ENCODE peak calls at places on chromosomes 11 and 22, in four cellular contexts. One of them, this sample, is unnamed.

GRCh38 chr11:20002312-20003216 is 157.7 kb downstream of the DBX1 start:
- DNase-seq in body of pancreas: peak
- DNase-seq in upper lobe of right lung: no peak
- DNase-seq in esophagus muscularis mucosa: no peak
- DNase-seq in this sample: no peak

GRCh38 chr11:111565111-111565720 is 24.7 kb downstream of the LAYN start:
- DNase-seq in upper lobe of right lung: no peak
- DNase-seq in body of pancreas: peak
- DNase-seq in esophagus muscularis mucosa: no peak
- DNase-seq in this sample: no peak

GRCh38 chr11:27875480-27876208 is 175.4 kb upstream of the BDNF start:
- DNase-seq in esophagus muscularis mucosa: no peak
- DNase-seq in body of pancreas: no peak
- DNase-seq in upper lobe of right lung: no peak
- DNase-seq in this sample: no peak

GRCh38 chr11:119975561-119976152 is 162.3 kb downstream of the TRIM29 start:
- DNase-seq in body of pancreas: no peak
- DNase-seq in esophagus muscularis mucosa: no peak
- DNase-seq in upper lobe of right lung: no peak
- DNase-seq in this sample: no peak

GRCh38 chr11:3111919-3112690 is 53.0 kb downstream of the OSBPL5 start:
- DNase-seq in upper lobe of right lung: no peak
- DNase-seq in esophagus muscularis mucosa: no peak
- DNase-seq in body of pancreas: no peak
- DNase-seq in this sample: no peak

GRCh38 chr11:114059278-114059983 is at the start of gene ZBTB16:
- DNase-seq in body of pancreas: peak
- DNase-seq in esophagus muscularis mucosa: peak
- DNase-seq in upper lobe of right lung: peak
- DNase-seq in this sample: peak

GRCh38 chr22:17607891-17608521 is 20.5 kb downstream of the ATP6V1E1 start:
- DNase-seq in upper lobe of right lung: no peak
- DNase-seq in body of pancreas: no peak
- DNase-seq in esophagus muscularis mucosa: no peak
- DNase-seq in this sample: no peak

GRCh38 chr11:47020793-47021624 is 84.4 kb downstream of the CSTPP1 start:
- DNase-seq in esophagus muscularis mucosa: no peak
- DNase-seq in upper lobe of right lung: no peak
- DNase-seq in body of pancreas: no peak
- DNase-seq in this sample: no peak

GRCh38 chr22:26398741-26399153 is 30.3 kb upstream of the ASPHD2 start:
- DNase-seq in body of pancreas: peak
- DNase-seq in esophagus muscularis mucosa: no peak
- DNase-seq in upper lobe of right lung: no peak
- DNase-seq in this sample: no peak

GRCh38 chr22:43451651-43452050 is 39.8 kb downstream of the MPPED1 start:
- DNase-seq in esophagus muscularis mucosa: no peak
- DNase-seq in body of pancreas: no peak
- DNase-seq in upper lobe of right lung: peak
- DNase-seq in this sample: no peak

GRCh38 chr11:94722735-94723134 is 45.4 kb upstream of the AMOTL1 start:
- DNase-seq in body of pancreas: no peak
- DNase-seq in esophagus muscularis mucosa: no peak
- DNase-seq in upper lobe of right lung: no peak
- DNase-seq in this sample: no peak

GRCh38 chr11:75103380-75104026 is 6.8 kb upstream of the OR2AT4 start:
- DNase-seq in esophagus muscularis mucosa: no peak
- DNase-seq in upper lobe of right lung: no peak
- DNase-seq in body of pancreas: no peak
- DNase-seq in this sample: no peak

GRCh38 chr11:113106507-113106906 is 145.3 kb downstream of the NCAM1 start:
- DNase-seq in esophagus muscularis mucosa: no peak
- DNase-seq in upper lobe of right lung: no peak
- DNase-seq in body of pancreas: no peak
- DNase-seq in this sample: no peak

GRCh38 chr11:121004196-121004840 is 19.6 kb upstream of the TBCEL start:
- DNase-seq in esophagus muscularis mucosa: no peak
- DNase-seq in upper lobe of right lung: no peak
- DNase-seq in body of pancreas: no peak
- DNase-seq in this sample: no peak

GRCh38 chr11:19199766-19200165 is 2.0 kb downstream of the CSRP3 start:
- DNase-seq in upper lobe of right lung: no peak
- DNase-seq in esophagus muscularis mucosa: no peak
- DNase-seq in body of pancreas: no peak
- DNase-seq in this sample: no peak

GRCh38 chr11:36411202-36411640 is 98.9 kb downstream of the TRAF6 start:
- DNase-seq in body of pancreas: no peak
- DNase-seq in esophagus muscularis mucosa: no peak
- DNase-seq in upper lobe of right lung: peak
- DNase-seq in this sample: no peak

GRCh38 chr11:86761978-86762377 is 38.4 kb upstream of the PRSS23 start:
- DNase-seq in upper lobe of right lung: no peak
- DNase-seq in body of pancreas: no peak
- DNase-seq in esophagus muscularis mucosa: no peak
- DNase-seq in this sample: no peak

GRCh38 chr11:62922189-62922589 is 1.0 kb upstream of the CHRM1 start:
- DNase-seq in esophagus muscularis mucosa: no peak
- DNase-seq in body of pancreas: peak
- DNase-seq in upper lobe of right lung: no peak
- DNase-seq in this sample: no peak

GRCh38 chr11:83908457-83908856 is 622.3 kb upstream of the CCDC90B start:
- DNase-seq in upper lobe of right lung: no peak
- DNase-seq in body of pancreas: no peak
- DNase-seq in esophagus muscularis mucosa: no peak
- DNase-seq in this sample: no peak

GRCh38 chr22:29041408-29041807 is 20.2 kb downstream of the C22orf31 start:
- DNase-seq in esophagus muscularis mucosa: no peak
- DNase-seq in upper lobe of right lung: no peak
- DNase-seq in body of pancreas: no peak
- DNase-seq in this sample: no peak

GRCh38 chr11:12088531-12088930 is 21.9 kb upstream of the MICAL2 start:
- DNase-seq in esophagus muscularis mucosa: no peak
- DNase-seq in body of pancreas: no peak
- DNase-seq in upper lobe of right lung: no peak
- DNase-seq in this sample: no peak

GRCh38 chr11:12085371-12086251 is 24.8 kb upstream of the MICAL2 start:
- DNase-seq in esophagus muscularis mucosa: no peak
- DNase-seq in upper lobe of right lung: no peak
- DNase-seq in body of pancreas: no peak
- DNase-seq in this sample: no peak

GRCh38 chr11:12088047-12088481 is 22.3 kb upstream of the MICAL2 start:
- DNase-seq in body of pancreas: peak
- DNase-seq in esophagus muscularis mucosa: no peak
- DNase-seq in upper lobe of right lung: no peak
- DNase-seq in this sample: peak

GRCh38 chr11:12087075-12087775 is 23.2 kb upstream of the MICAL2 start:
- DNase-seq in esophagus muscularis mucosa: no peak
- DNase-seq in body of pancreas: no peak
- DNase-seq in upper lobe of right lung: no peak
- DNase-seq in this sample: no peak

DNA sequence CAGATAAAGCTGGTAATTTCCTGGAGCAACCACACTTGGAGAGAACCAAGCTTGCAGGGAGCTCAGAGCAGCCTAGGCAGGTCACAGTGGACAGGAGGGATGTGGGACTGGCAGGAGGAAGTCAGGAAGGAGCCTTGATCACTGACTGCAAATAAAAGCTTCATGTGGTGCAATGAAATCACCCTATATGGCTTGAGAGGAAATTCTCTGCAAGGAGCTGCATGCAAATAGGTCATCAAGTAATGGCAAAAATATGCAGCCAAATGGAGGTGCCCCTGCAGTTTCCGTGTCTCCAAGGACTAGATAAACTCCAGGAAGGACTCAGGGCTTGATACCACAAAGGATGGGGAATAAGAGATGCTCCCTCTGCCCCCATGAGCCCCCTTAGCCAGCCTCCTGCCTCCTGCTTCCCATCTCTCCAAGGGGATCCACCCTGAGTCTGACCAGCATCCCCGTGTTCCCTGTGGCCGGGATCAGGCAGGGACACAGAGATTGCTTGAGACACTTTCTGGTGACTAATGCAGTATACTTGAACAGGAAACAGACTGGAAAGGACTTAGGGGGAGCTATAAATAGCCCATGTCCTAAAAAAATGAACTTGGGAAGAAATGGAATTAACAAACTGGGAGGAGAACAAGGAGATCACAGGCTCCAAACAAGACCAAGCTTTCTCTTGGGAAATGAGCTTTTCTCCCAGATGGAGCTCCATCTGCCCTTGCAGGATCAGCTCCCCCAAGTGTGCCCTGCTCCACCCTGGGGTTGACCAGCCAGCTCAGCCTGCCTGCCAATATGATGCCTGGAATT is 23.9 kb upstream of the MICAL2 start:
- DNase-seq in esophagus muscularis mucosa: no peak
- DNase-seq in body of pancreas: peak
- DNase-seq in upper lobe of right lung: peak
- DNase-seq in this sample: peak
- H3K4me3 ChIP-seq in esophagus muscularis mucosa: peak
- H3K4me3 ChIP-seq in body of pancreas: no peak
- H3K4me3 ChIP-seq in upper lobe of right lung: no peak
- H3K4me3 ChIP-seq in this sample: peak

GRCh38 chr22:39244496-39245129 is at the start of gene PDGFB:
- DNase-seq in upper lobe of right lung: no peak
- DNase-seq in body of pancreas: peak
- DNase-seq in esophagus muscularis mucosa: no peak
- DNase-seq in this sample: no peak

GRCh38 chr22:39242389-39242808 is 2.4 kb downstream of the PDGFB start:
- DNase-seq in upper lobe of right lung: no peak
- DNase-seq in esophagus muscularis mucosa: no peak
- DNase-seq in body of pancreas: no peak
- DNase-seq in this sample: no peak

GRCh38 chr22:39244073-39244495 is 698 bp downstream of the PDGFB start:
- DNase-seq in upper lobe of right lung: no peak
- DNase-seq in esophagus muscularis mucosa: no peak
- DNase-seq in body of pancreas: no peak
- DNase-seq in this sample: no peak

GRCh38 chr22:39242809-39243442 is 1.9 kb downstream of the PDGFB start:
- DNase-seq in body of pancreas: peak
- DNase-seq in esophagus muscularis mucosa: no peak
- DNase-seq in upper lobe of right lung: no peak
- DNase-seq in this sample: no peak

DNA sequence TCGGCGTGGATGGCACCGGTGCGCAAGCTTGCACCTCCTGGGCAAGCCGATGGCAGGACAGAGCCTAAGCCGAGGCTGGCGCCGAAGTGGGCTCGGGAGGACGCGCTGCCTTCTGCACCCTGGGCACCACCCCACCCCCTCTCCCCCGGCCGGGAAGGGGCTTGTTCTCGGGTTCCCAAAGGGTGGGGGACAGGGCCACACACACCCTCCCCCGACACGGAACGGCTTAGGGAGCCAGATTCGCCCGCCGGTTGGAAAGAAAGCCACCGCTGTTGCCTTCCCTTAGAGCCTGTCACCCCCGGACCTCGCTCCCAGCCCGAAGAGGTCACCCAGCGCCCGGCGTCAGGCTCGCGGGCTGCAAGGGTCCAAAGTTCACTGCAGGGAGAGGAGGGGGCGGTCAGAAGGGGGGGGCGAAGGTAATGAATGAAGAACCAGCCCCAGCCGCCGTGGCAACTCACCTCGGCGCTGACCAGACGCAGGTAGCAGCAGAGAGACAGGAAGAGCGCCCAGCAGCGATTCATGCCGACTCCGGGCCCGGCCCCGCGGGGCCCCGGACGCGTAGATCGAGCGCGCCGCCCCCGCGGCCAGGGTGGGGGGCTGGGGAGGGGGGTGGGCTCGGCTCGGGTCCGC is 1.2 kb downstream of the PDGFB start:
- DNase-seq in body of pancreas: peak
- DNase-seq in esophagus muscularis mucosa: no peak
- DNase-seq in upper lobe of right lung: no peak
- DNase-seq in this sample: no peak
- H3K27ac ChIP-seq in body of pancreas: peak
- H3K27ac ChIP-seq in esophagus muscularis mucosa: peak
- H3K27ac ChIP-seq in upper lobe of right lung: peak
- H3K27ac ChIP-seq in this sample: peak

DNA sequence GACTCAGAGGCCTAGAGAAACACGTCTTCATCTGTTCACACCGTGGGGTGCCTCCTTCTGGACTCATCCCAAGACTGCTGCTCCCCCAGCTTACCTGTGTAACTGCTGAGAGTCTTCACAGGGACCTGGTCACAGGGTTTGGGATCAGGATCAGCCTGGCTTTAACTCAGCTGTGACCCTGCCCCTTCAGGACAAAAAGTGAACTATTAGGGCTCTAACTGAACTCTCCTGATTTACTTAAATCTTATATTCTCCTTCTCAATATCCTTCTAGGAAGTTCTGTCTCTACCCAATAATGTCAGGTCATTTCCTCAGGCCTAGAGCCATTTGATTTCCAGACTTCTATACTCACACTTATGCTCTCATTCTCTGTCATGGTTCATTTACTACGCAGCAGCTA is 108.4 kb downstream of the ZNF280B start:
- DNase-seq in esophagus muscularis mucosa: peak
- DNase-seq in upper lobe of right lung: no peak
- DNase-seq in body of pancreas: no peak
- DNase-seq in this sample: no peak
- TF ChIP-seq CTCF in esophagus muscularis mucosa: no peak
- TF ChIP-seq CTCF in upper lobe of right lung: no peak
- TF ChIP-seq CTCF in body of pancreas: no peak
- TF ChIP-seq CTCF in this sample: no peak

GRCh38 chr11:117874910-117875396 is 1.5 kb downstream of the FXYD6 start:
- DNase-seq in esophagus muscularis mucosa: no peak
- DNase-seq in body of pancreas: no peak
- DNase-seq in upper lobe of right lung: no peak
- DNase-seq in this sample: peak

GRCh38 chr11:117874253-117874909 is 2.1 kb downstream of the FXYD6 start:
- DNase-seq in body of pancreas: no peak
- DNase-seq in upper lobe of right lung: no peak
- DNase-seq in esophagus muscularis mucosa: no peak
- DNase-seq in this sample: peak

GRCh38 chr11:117876341-117877119 is at the start of gene FXYD6:
- DNase-seq in body of pancreas: peak
- DNase-seq in esophagus muscularis mucosa: no peak
- DNase-seq in upper lobe of right lung: peak
- DNase-seq in this sample: peak

GRCh38 chr11:117876049-117876340 is 463 bp downstream of the FXYD6 start:
- DNase-seq in esophagus muscularis mucosa: no peak
- DNase-seq in upper lobe of right lung: no peak
- DNase-seq in body of pancreas: no peak
- DNase-seq in this sample: no peak

DNA sequence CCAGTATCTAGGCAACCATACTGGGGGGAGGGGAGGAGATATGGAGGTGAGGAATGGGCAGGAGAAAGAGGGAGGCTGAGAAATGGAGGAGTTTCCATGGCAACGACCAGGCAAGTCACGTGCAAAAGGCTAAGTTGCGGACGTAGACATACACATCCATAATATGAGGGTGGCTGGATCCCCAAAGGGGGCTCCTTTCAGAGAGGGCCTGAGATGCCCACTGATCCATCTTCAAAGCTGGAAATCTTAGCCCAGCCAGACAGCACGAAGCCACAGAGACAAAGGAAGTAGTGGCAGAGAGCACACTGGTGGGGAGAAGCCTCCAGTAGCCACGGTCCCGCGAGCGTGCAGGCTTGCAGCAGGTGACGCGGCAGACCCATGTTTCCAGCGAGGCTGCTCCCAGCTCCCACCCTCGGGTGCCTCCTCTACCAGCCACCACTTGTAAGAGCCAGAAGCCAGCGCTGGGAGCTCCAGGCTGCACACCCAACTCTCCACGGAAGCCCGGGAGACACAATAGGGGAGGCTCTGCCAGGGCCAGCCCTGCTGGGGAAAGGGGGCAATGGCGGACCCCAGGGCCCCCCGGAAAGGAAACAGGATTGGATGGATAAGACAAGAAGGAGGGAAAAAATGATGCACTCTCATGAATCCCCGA is 935 bp downstream of the FXYD6 start:
- DNase-seq in body of pancreas: no peak
- DNase-seq in esophagus muscularis mucosa: no peak
- DNase-seq in upper lobe of right lung: no peak
- DNase-seq in this sample: peak
- H3K4me3 ChIP-seq in body of pancreas: no peak
- H3K4me3 ChIP-seq in esophagus muscularis mucosa: peak
- H3K4me3 ChIP-seq in upper lobe of right lung: peak
- H3K4me3 ChIP-seq in this sample: peak